ENCODE peak calls at places on chromosome 6, in six cellular contexts. N is Daoy; J is stimulated activated CD4-positive, alpha-beta T cell treated with anti-CD3 and anti-CD28 coated beads, Interleukin-4, amount 100 ng/mL, for 48 hours; O is GM04504; A is Karpas-422; Y is amniotic stem cell. F is an unnamed sample.

GRCh38 chr6:4608361-4609115 is 167.7 kb upstream of the CDYL start:
- DNase-seq in N (no peak), J (no peak), O (no peak), A (no peak), Y (no peak), F (no peak)

GRCh38 chr6:26199773-26200728 is 112.8 kb downstream of the HFE start:
- DNase-seq in N (no peak), J (no peak), O (no peak), A (no peak), Y (no peak), F (no peak)

GRCh38 chr6:167122827-167123657 is at the start of gene CCR6:
- DNase-seq in N (no peak), J (no peak), O (no peak), A (no peak), Y (no peak), F (no peak)

GRCh38 chr6:27565839-27566779 is 93.2 kb upstream of the ZNF184 start:
- DNase-seq in N (peak), J (no peak), O (no peak), A (no peak), Y (no peak), F (no peak)

GRCh38 chr6:107972413-107973096 is 14.5 kb upstream of the SEC63 start:
- DNase-seq in N (no peak), J (no peak), O (no peak), A (no peak), Y (no peak), F (no peak)

GRCh38 chr6:149852180-149852579 is 12.0 kb downstream of the LRP11 start:
- DNase-seq in N (peak), J (no peak), O (no peak), A (no peak), Y (no peak), F (no peak)

GRCh38 chr6:42142118-42142835 is at the start of gene C6orf132:
- DNase-seq in N (no peak), J (no peak), O (no peak), A (no peak), Y (no peak), F (no peak)

GRCh38 chr6:127457444-127458064 is 1.6 kb downstream of the KIAA0408 start:
- DNase-seq in N (no peak), J (no peak), O (peak), A (peak), Y (no peak), F (no peak)

GRCh38 chr6:46575530-46575929 is 77.1 kb downstream of the CYP39A1 start:
- DNase-seq in N (no peak), J (no peak), O (no peak), A (no peak), Y (no peak), F (no peak)

GRCh38 chr6:49409951-49410542 is 53.0 kb downstream of the MMUT start:
- DNase-seq in N (peak), J (peak), O (peak), A (peak), Y (peak), F (peak)

GRCh38 chr6:111874030-111874425 is 776 bp upstream of the FYN start:
- DNase-seq in N (peak), J (peak), O (no peak), A (peak), Y (no peak), F (peak)

GRCh38 chr6:119138906-119139541 is 60.6 kb upstream of the FAM184A start:
- DNase-seq in N (no peak), J (no peak), O (no peak), A (no peak), Y (no peak), F (no peak)

GRCh38 chr6:26570027-26570809 is 26.5 kb upstream of the ABT1 start:
- DNase-seq in N (no peak), J (no peak), O (no peak), A (no peak), Y (no peak), F (no peak)

GRCh38 chr6:154352898-154353585 is 3.6 kb downstream of the IPCEF1 start:
- DNase-seq in N (no peak), J (peak), O (no peak), A (no peak), Y (no peak), F (no peak)